ENCODE peak calls at places on chromosomes 3 and 15, in ten cellular contexts. One of them, this sample, is unnamed.

GRCh38 chr15:90046289-90046688 is 45.2 kb downstream of the ZNF710 start:
- DNase-seq in Panc1: no peak
- DNase-seq in fibroblast of lung: no peak
- DNase-seq in neural progenitor cell: no peak
- DNase-seq in uterus: no peak
- DNase-seq in pancreas: no peak
- DNase-seq in cardiac fibroblast: no peak
- DNase-seq in SK-N-SH: no peak
- DNase-seq in transverse colon: no peak
- DNase-seq in choroid plexus epithelial cell: no peak
- DNase-seq in this sample: no peak

GRCh38 chr3:249587-250262 is 53.2 kb downstream of the CHL1 start:
- DNase-seq in SK-N-SH: no peak
- DNase-seq in pancreas: no peak
- DNase-seq in neural progenitor cell: no peak
- DNase-seq in fibroblast of lung: no peak
- DNase-seq in transverse colon: no peak
- DNase-seq in choroid plexus epithelial cell: no peak
- DNase-seq in uterus: no peak
- DNase-seq in cardiac fibroblast: no peak
- DNase-seq in Panc1: no peak
- DNase-seq in this sample: no peak

GRCh38 chr3:144843099-144843498 is 871.5 kb downstream of the DIPK2A start:
- DNase-seq in choroid plexus epithelial cell: peak
- DNase-seq in pancreas: no peak
- DNase-seq in neural progenitor cell: no peak
- DNase-seq in cardiac fibroblast: no peak
- DNase-seq in Panc1: no peak
- DNase-seq in SK-N-SH: no peak
- DNase-seq in uterus: no peak
- DNase-seq in fibroblast of lung: no peak
- DNase-seq in transverse colon: no peak
- DNase-seq in this sample: no peak

GRCh38 chr3:37993811-37994638 is 3.4 kb downstream of the VILL start:
- DNase-seq in neural progenitor cell: peak
- DNase-seq in pancreas: peak
- DNase-seq in transverse colon: peak
- DNase-seq in cardiac fibroblast: peak
- DNase-seq in SK-N-SH: peak
- DNase-seq in fibroblast of lung: peak
- DNase-seq in choroid plexus epithelial cell: peak
- DNase-seq in uterus: peak
- DNase-seq in Panc1: no peak
- DNase-seq in this sample: peak

GRCh38 chr3:125186261-125186770 is 26.2 kb downstream of the SLC12A8 start:
- DNase-seq in uterus: peak
- DNase-seq in cardiac fibroblast: peak
- DNase-seq in SK-N-SH: peak
- DNase-seq in transverse colon: no peak
- DNase-seq in pancreas: no peak
- DNase-seq in choroid plexus epithelial cell: peak
- DNase-seq in Panc1: no peak
- DNase-seq in neural progenitor cell: no peak
- DNase-seq in fibroblast of lung: peak
- DNase-seq in this sample: peak

GRCh38 chr3:132256984-132257383 is 60.2 kb upstream of the ACP3 start:
- DNase-seq in Panc1: no peak
- DNase-seq in transverse colon: peak
- DNase-seq in SK-N-SH: peak
- DNase-seq in choroid plexus epithelial cell: peak
- DNase-seq in uterus: no peak
- DNase-seq in cardiac fibroblast: peak
- DNase-seq in pancreas: peak
- DNase-seq in fibroblast of lung: peak
- DNase-seq in neural progenitor cell: peak
- DNase-seq in this sample: peak

GRCh38 chr3:140396110-140396509 is 281.8 kb upstream of the TRIM42 start:
- DNase-seq in SK-N-SH: no peak
- DNase-seq in Panc1: no peak
- DNase-seq in cardiac fibroblast: no peak
- DNase-seq in transverse colon: no peak
- DNase-seq in pancreas: no peak
- DNase-seq in uterus: no peak
- DNase-seq in neural progenitor cell: no peak
- DNase-seq in choroid plexus epithelial cell: no peak
- DNase-seq in fibroblast of lung: no peak
- DNase-seq in this sample: no peak

GRCh38 chr3:12194669-12195161 is 36.0 kb upstream of the TIMP4 start:
- DNase-seq in choroid plexus epithelial cell: peak
- DNase-seq in uterus: no peak
- DNase-seq in Panc1: peak
- DNase-seq in pancreas: no peak
- DNase-seq in neural progenitor cell: no peak
- DNase-seq in fibroblast of lung: peak
- DNase-seq in SK-N-SH: no peak
- DNase-seq in transverse colon: peak
- DNase-seq in cardiac fibroblast: peak
- DNase-seq in this sample: peak

DNA sequence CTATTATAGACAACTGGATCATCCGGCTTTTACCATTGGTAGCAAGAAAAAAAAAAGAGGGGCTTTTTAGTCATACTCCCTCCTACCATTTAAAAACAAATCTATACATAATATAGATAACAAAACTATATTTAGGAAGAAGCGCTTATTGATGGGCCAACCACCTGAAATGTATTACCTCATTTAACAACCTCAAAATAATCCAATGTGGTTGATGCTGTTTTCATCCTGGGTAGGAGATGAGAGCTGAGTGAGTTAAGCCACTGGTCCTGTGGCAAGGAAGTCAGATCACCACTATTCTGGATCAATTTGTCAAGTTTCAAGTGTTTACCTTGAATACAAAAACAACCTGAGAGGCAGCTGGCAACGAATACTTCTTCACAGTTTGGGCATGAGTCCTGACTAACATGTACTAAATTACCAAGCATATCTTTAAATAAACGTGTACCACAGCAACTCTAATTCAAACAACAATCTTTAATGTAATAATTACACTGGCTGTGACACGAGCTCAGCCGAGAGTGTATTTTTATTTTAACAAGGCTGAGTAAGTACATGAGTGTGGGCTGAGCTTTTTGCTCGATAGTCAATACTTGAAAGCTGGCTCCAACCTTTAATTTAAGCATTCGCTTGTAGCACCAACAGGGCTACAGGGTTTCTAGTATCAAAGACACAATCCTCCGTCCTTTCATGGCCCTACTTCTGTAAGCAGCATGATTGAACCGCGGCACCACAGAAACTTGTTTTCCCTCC is 93.7 kb upstream of the ICE2 start:
- DNase-seq in uterus: no peak
- DNase-seq in choroid plexus epithelial cell: no peak
- DNase-seq in Panc1: no peak
- DNase-seq in SK-N-SH: no peak
- DNase-seq in neural progenitor cell: no peak
- DNase-seq in fibroblast of lung: no peak
- DNase-seq in cardiac fibroblast: no peak
- DNase-seq in pancreas: no peak
- DNase-seq in transverse colon: no peak
- DNase-seq in this sample: no peak
- H3K4me3 ChIP-seq in uterus: no peak
- H3K4me3 ChIP-seq in choroid plexus epithelial cell: no peak
- H3K4me3 ChIP-seq in Panc1: no peak
- H3K4me3 ChIP-seq in SK-N-SH: no peak
- H3K4me3 ChIP-seq in neural progenitor cell: no peak
- H3K4me3 ChIP-seq in fibroblast of lung: no peak
- H3K4me3 ChIP-seq in cardiac fibroblast: no peak
- H3K4me3 ChIP-seq in pancreas: no peak
- H3K4me3 ChIP-seq in transverse colon: no peak
- H3K4me3 ChIP-seq in this sample: no peak

GRCh38 chr15:48330045-48330840 is 986 bp upstream of the DUT start:
- DNase-seq in choroid plexus epithelial cell: peak
- DNase-seq in cardiac fibroblast: peak
- DNase-seq in neural progenitor cell: no peak
- DNase-seq in SK-N-SH: no peak
- DNase-seq in pancreas: no peak
- DNase-seq in fibroblast of lung: peak
- DNase-seq in transverse colon: no peak
- DNase-seq in uterus: no peak
- DNase-seq in Panc1: no peak
- DNase-seq in this sample: no peak

GRCh38 chr15:48331796-48332641 is 790 bp downstream of the DUT start:
- DNase-seq in cardiac fibroblast: no peak
- DNase-seq in choroid plexus epithelial cell: peak
- DNase-seq in neural progenitor cell: peak
- DNase-seq in uterus: peak
- DNase-seq in SK-N-SH: peak
- DNase-seq in transverse colon: peak
- DNase-seq in pancreas: peak
- DNase-seq in Panc1: no peak
- DNase-seq in fibroblast of lung: peak
- DNase-seq in this sample: peak

GRCh38 chr15:48333553-48333952 is 2.3 kb downstream of the DUT start:
- DNase-seq in choroid plexus epithelial cell: no peak
- DNase-seq in transverse colon: no peak
- DNase-seq in Panc1: no peak
- DNase-seq in cardiac fibroblast: no peak
- DNase-seq in neural progenitor cell: no peak
- DNase-seq in uterus: no peak
- DNase-seq in SK-N-SH: no peak
- DNase-seq in pancreas: no peak
- DNase-seq in fibroblast of lung: no peak
- DNase-seq in this sample: no peak

GRCh38 chr15:48332642-48333034 is 1.4 kb downstream of the DUT start:
- DNase-seq in uterus: no peak
- DNase-seq in SK-N-SH: no peak
- DNase-seq in neural progenitor cell: no peak
- DNase-seq in fibroblast of lung: no peak
- DNase-seq in cardiac fibroblast: no peak
- DNase-seq in choroid plexus epithelial cell: no peak
- DNase-seq in Panc1: no peak
- DNase-seq in pancreas: no peak
- DNase-seq in transverse colon: no peak
- DNase-seq in this sample: no peak

DNA sequence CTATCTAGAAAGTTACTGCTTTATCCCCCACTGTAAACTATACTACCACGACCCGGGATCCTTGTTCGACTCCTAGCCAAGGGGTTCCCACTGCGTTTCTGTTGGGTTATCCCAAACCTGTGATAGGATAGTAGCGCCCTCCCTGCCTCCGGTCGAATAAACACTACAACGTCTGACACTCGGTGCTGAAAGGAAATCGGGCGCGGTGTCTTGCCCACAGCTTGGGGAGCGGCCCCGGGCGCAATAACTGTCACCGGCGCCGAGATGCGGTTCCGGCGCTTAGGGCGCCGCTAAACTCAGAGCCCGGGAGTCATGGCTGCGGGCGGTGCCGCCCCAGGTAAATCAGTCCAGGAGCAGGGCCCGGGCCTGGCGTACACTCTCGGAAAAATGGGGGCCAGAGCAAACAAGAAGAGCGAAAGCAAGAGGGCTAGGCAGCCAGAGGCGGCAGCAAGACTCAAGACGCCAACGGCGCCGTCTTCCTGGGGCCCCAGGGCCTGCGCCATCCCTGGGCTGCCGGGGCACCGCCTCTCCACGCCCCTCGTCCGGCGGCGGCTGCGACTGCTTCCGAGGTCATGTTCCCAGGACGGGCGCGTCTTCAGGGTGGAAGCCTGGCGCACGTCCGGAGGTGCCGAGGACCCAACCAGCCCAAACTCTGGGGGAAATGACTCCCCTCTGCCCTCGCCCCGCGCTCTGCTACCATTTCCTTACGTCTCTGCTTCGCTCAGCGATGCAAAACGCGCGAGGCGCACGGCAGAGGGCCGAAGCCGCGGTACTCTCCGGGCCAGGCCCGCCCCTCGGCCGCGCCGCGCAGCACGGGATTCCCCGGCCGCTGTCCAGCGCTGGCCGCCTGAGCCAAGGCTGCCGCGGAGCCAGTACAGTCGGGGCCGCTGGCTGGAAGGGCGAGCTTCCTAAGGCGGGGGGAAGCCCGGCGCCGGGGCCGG is at the start of gene DUT:
- DNase-seq in fibroblast of lung: peak
- DNase-seq in cardiac fibroblast: peak
- DNase-seq in transverse colon: peak
- DNase-seq in neural progenitor cell: peak
- DNase-seq in SK-N-SH: peak
- DNase-seq in choroid plexus epithelial cell: peak
- DNase-seq in pancreas: peak
- DNase-seq in Panc1: no peak
- DNase-seq in uterus: peak
- DNase-seq in this sample: peak
- TF ChIP-seq CTCF in fibroblast of lung: peak
- TF ChIP-seq CTCF in cardiac fibroblast: no peak
- TF ChIP-seq CTCF in transverse colon: no peak
- TF ChIP-seq CTCF in neural progenitor cell: no peak
- TF ChIP-seq CTCF in SK-N-SH: peak
- TF ChIP-seq CTCF in choroid plexus epithelial cell: peak
- TF ChIP-seq CTCF in pancreas: no peak
- TF ChIP-seq CTCF in Panc1: no peak
- TF ChIP-seq CTCF in uterus: no peak
- TF ChIP-seq CTCF in this sample: no peak

DNA sequence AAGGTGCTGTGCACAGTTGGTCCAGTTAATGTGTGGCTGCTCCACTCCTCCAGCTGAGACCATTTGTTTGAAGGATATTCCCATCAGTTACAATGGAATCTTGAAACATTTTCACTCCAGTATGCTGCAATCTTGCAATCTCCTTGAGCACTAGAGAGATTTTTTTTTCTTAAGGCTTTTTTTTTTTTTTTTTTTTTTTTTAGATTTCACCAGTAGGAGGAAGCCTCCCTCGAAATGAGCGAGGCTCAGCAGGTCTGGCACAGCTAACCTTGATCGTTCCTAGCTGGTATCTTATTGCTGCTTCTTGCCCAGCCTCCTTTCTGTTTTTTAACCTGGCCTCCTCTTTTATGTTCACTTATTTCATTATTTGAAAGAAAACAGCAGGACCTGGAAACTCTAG is 48.1 kb downstream of the RAP2B start:
- DNase-seq in cardiac fibroblast: peak
- DNase-seq in fibroblast of lung: peak
- DNase-seq in pancreas: no peak
- DNase-seq in Panc1: no peak
- DNase-seq in uterus: no peak
- DNase-seq in transverse colon: no peak
- DNase-seq in neural progenitor cell: peak
- DNase-seq in choroid plexus epithelial cell: peak
- DNase-seq in SK-N-SH: no peak
- DNase-seq in this sample: peak
- H3K4me3 ChIP-seq in cardiac fibroblast: no peak
- H3K4me3 ChIP-seq in fibroblast of lung: no peak
- H3K4me3 ChIP-seq in pancreas: no peak
- H3K4me3 ChIP-seq in Panc1: no peak
- H3K4me3 ChIP-seq in uterus: no peak
- H3K4me3 ChIP-seq in transverse colon: no peak
- H3K4me3 ChIP-seq in neural progenitor cell: no peak
- H3K4me3 ChIP-seq in choroid plexus epithelial cell: no peak
- H3K4me3 ChIP-seq in SK-N-SH: no peak
- H3K4me3 ChIP-seq in this sample: no peak

DNA sequence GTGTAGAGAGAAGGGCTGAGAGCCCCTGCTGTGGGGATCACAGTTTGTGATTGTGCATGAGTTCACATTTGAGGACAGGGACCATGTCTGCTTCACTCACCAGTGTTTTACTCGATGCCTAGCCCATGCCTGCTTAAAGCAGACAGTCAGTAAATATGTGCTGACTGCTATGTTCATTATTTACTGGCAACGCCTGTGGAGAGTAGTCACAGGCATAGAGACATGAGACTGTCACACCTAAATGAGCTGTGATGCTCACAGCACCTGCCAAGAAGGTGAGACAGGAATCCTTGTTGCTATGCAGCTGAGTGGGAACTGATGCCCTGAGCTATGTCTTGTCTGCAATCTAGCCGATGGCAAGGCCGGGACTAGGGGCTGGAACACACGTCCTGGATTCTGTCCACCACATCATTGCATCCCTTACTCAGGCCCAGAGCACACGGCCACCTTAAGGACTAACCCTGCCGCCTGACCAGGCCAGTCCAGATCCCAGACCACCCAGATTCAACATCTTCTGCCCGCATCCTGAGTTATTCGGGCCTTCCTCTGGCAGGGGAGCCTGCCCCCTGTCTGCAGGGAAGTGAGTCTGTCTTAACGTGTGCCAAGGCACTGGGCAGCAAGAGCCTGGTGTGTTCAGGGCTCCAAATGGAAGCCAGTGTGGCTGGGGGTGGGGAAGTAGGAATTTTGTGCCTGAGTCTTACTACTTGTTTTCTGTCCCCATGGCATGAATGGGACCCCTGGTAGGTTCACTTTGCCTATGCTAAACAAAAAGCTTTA is 44.8 kb downstream of the FGD5 start:
- DNase-seq in choroid plexus epithelial cell: no peak
- DNase-seq in Panc1: no peak
- DNase-seq in fibroblast of lung: no peak
- DNase-seq in uterus: no peak
- DNase-seq in cardiac fibroblast: no peak
- DNase-seq in SK-N-SH: no peak
- DNase-seq in pancreas: no peak
- DNase-seq in transverse colon: no peak
- DNase-seq in neural progenitor cell: peak
- DNase-seq in this sample: no peak
- TF ChIP-seq CTCF in choroid plexus epithelial cell: peak
- TF ChIP-seq CTCF in Panc1: peak
- TF ChIP-seq CTCF in fibroblast of lung: peak
- TF ChIP-seq CTCF in uterus: no peak
- TF ChIP-seq CTCF in cardiac fibroblast: peak
- TF ChIP-seq CTCF in SK-N-SH: no peak
- TF ChIP-seq CTCF in pancreas: no peak
- TF ChIP-seq CTCF in transverse colon: no peak
- TF ChIP-seq CTCF in neural progenitor cell: peak
- TF ChIP-seq CTCF in this sample: no peak